ENCODE peak calls at places on chromosomes 5 and 9, in seven cellular contexts. R is neural crest cell, A is WTC11, X is RWPE1, J is AG10803, N is cardiac fibroblast, I is fibroblast of lung. O is an unnamed sample.

GRCh38 chr5:34007116-34007674 is 655 bp downstream of the AMACR start:
- DNase-seq in I (peak; percentile 28), N (peak; percentile 23), A (no peak), R (no peak), X (peak; percentile 13), J (no peak), O (no peak)

GRCh38 chr9:15977438-15977837 is 424.6 kb downstream of the CCDC171 start:
- DNase-seq in X (no peak), N (no peak), R (no peak), I (no peak), A (no peak), J (no peak), O (no peak)

GRCh38 chr5:118984602-118985001 is 3.7 kb downstream of the DTWD2 start:
- DNase-seq in R (no peak), J (peak; percentile 72), I (peak; percentile 38), N (peak; percentile 18), X (peak; percentile 41), A (no peak), O (no peak)

GRCh38 chr9:130535818-130536521 is 43.4 kb upstream of the FUBP3 start:
- DNase-seq in X (no peak), R (peak; percentile 18), I (peak; percentile 31), N (peak; percentile 60), J (peak; percentile 39), A (peak; percentile 34), O (no peak)

GRCh38 chr5:72557576-72558336 is 50.5 kb upstream of the ZNF366 start:
- DNase-seq in A (no peak), J (no peak), I (no peak), R (no peak), N (no peak), X (no peak), O (no peak)

GRCh38 chr9:100598641-100599145 is 20.8 kb downstream of the CAVIN4 start:
- DNase-seq in I (peak; percentile 72), A (peak; percentile 97), N (peak; percentile 80), R (peak; percentile 82), J (peak; percentile 69), X (peak; percentile 88), O (peak; percentile 73)

GRCh38 chr5:113029614-113030013 is 53.0 kb downstream of the DCP2 start:
- DNase-seq in A (no peak), R (no peak), I (no peak), N (peak; percentile 63), J (peak; percentile 74), X (no peak), O (no peak)

GRCh38 chr5:139363937-139364336 is 19.2 kb downstream of the SLC23A1 start:
- DNase-seq in A (no peak), N (no peak), R (no peak), I (no peak), J (no peak), X (no peak), O (no peak)

GRCh38 chr5:6527749-6528455 is 79.2 kb downstream of the UBE2QL1 start:
- DNase-seq in X (no peak), A (no peak), R (no peak), N (no peak), I (no peak), J (no peak), O (no peak)

GRCh38 chr5:66171349-66172344 is 27.5 kb downstream of the SREK1 start:
- DNase-seq in N (peak; percentile 73), R (no peak), A (no peak), J (peak; percentile 63), I (peak; percentile 69), X (peak; percentile 51), O (no peak)

GRCh38 chr9:131167146-131167692 is 41.8 kb downstream of the NUP214 start:
- DNase-seq in A (no peak), J (peak; percentile 13), R (no peak), N (peak; percentile 5), X (no peak), I (no peak), O (no peak)

GRCh38 chr5:131932235-131932634 is 13.2 kb downstream of the MEIKIN start:
- DNase-seq in A (no peak), X (no peak), J (no peak), I (no peak), R (no peak), N (no peak), O (no peak)

GRCh38 chr5:174384509-174384947 is 339.0 kb downstream of the NSG2 start:
- DNase-seq in N (peak; percentile 86), R (no peak), I (peak; percentile 90), J (peak; percentile 68), A (no peak), X (no peak), O (no peak)

GRCh38 chr5:171747061-171747859 is 38.4 kb upstream of the SMIM23 start:
- DNase-seq in I (no peak), A (no peak), R (no peak), J (no peak), N (no peak), X (peak; percentile 67), O (no peak)

GRCh38 chr5:111973946-111974345 is 217.0 kb upstream of the NREP start:
- DNase-seq in R (no peak), X (no peak), N (peak; percentile 33), I (peak; percentile 48), J (no peak), A (no peak), O (no peak)

GRCh38 chr9:8188720-8189407 is 389.3 kb upstream of the DMAC1 start:
- DNase-seq in A (no peak), I (peak; percentile 28), N (no peak), R (no peak), X (no peak), J (no peak), O (no peak)

GRCh38 chr9:71736236-71736635 is 32.1 kb downstream of the CEMIP2 start:
- DNase-seq in I (no peak), A (no peak), X (no peak), J (no peak), R (no peak), N (no peak), O (no peak)

GRCh38 chr5:147504001-147504400 is 5.9 kb downstream of the DPYSL3 start:
- DNase-seq in I (peak; percentile 59), X (no peak), A (no peak), N (peak; percentile 84), J (peak; percentile 85), R (no peak), O (no peak)

GRCh38 chr5:80763211-80763610 is 108.4 kb upstream of the DHFR start:
- DNase-seq in X (no peak), I (peak; percentile 45), J (peak; percentile 22), N (peak; percentile 31), R (no peak), A (no peak), O (no peak)

GRCh38 chr5:150211156-150212030 is 21.5 kb downstream of the SLC6A7 start:
- DNase-seq in I (no peak), X (peak; percentile 54), J (no peak), A (peak; percentile 68), R (no peak), N (no peak), O (no peak)

GRCh38 chr5:127925916-127926315 is 157.7 kb upstream of the SLC12A2 start:
- DNase-seq in X (no peak), R (no peak), J (no peak), N (no peak), I (no peak), A (no peak), O (no peak)

GRCh38 chr5:39024005-39024404 is 50.2 kb downstream of the RICTOR start:
- DNase-seq in R (no peak), J (no peak), X (no peak), N (no peak), I (no peak), A (peak; percentile 24), O (no peak)

GRCh38 chr9:89435315-89435823 is 62.5 kb downstream of the SEMA4D start:
- DNase-seq in J (no peak), R (no peak), I (no peak), A (peak; percentile 93), X (peak; percentile 83), N (no peak), O (no peak)

GRCh38 chr9:69822091-69822750 is 1.6 kb downstream of the CFAP95 start:
- DNase-seq in R (no peak), N (no peak), X (no peak), J (peak; percentile 30), A (no peak), I (peak; percentile 57), O (no peak)
- TF ChIP-seq CTCF in R (peak; percentile 34), N (peak; percentile 14), X (no peak), J (no peak), A (no peak), I (peak; percentile 8), O (no peak)

GRCh38 chr9:133712221-133713100 is 25.7 kb downstream of the SARDH start:
- DNase-seq in X (no peak), I (no peak), N (no peak), R (no peak), A (no peak), J (no peak), O (peak; percentile 12)

GRCh38 chr9:133714606-133715294 is 23.4 kb downstream of the SARDH start:
- DNase-seq in X (no peak), A (no peak), R (no peak), N (peak; percentile 97), J (no peak), I (peak; percentile 86), O (peak; percentile 9)

GRCh38 chr9:133711428-133712220 is 26.5 kb downstream of the SARDH start:
- DNase-seq in X (peak; percentile 57), J (peak; percentile 13), R (no peak), N (peak; percentile 91), A (peak; percentile 8), I (peak; percentile 75), O (peak; percentile 12)

GRCh38 chr9:133713960-133714495 is 24.1 kb downstream of the SARDH start:
- DNase-seq in A (no peak), X (no peak), J (no peak), N (no peak), R (no peak), I (no peak), O (peak; percentile 7)

DNA sequence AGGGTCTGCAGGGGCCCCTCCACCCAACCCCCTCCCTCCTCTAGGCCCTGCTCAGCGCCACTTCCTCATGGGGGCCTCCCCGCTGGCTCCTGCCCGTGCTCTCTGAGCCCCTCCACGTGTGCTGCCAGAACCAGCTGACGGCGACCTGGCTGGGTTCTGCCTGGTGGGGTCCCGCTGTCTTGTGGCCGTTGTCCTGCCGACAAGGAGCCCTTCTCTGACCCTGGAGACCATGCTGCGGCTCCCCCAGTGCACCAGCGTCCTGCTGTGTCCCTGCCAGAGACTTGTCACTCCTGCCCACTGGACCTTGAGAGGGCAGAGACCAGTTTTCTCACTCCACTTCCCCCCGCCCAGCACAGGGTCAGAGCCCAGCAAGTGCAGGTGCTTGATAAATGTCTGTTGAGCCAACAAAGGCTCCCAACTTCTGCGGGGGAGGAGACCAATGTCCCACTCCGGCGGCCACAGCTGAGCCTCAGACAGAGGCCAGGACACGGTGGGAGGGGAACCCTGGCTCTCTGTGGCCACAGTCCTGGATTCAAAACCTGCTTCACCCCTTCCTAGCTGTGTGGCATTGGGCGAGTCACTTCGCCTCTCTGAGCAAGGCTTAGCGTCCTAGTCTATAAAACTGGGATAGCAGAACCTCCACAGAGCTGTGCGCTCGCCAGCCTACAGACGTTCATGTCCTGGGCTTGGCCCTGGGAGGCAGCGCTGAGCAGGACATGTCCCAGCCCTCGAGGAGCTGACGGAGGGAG is 24.8 kb downstream of the SARDH start:
- DNase-seq in A (no peak), N (no peak), J (no peak), R (no peak), I (no peak), X (no peak), O (peak; percentile 11)
- TF ChIP-seq CTCF in A (no peak), N (no peak), J (no peak), R (no peak), I (no peak), X (no peak), O (no peak)

GRCh38 chr5:117455236-117456233 is 880.9 kb upstream of the SEMA6A start:
- DNase-seq in N (no peak), I (no peak), J (no peak), A (peak; percentile 69), X (peak; percentile 9), R (no peak), O (no peak)
- TF ChIP-seq CTCF in N (no peak), I (peak; percentile 12), J (peak; percentile 13), A (peak; percentile 46), X (no peak), R (peak; percentile 63), O (no peak)

GRCh38 chr5:622946-623522 is 10.9 kb downstream of the CEP72 start:
- DNase-seq in A (no peak), N (no peak), X (no peak), R (no peak), I (no peak), J (no peak), O (no peak)
- TF ChIP-seq CTCF in A (no peak), N (no peak), X (no peak), R (no peak), I (no peak), J (no peak), O (no peak)

O was measured in activated B cell treated with CpG ODN at 0.5 μM for 24 hours.